ENCODE peak calls at places on chromosomes 5 and 9, in six cellular contexts. X, G, V, K, S and U are unnamed samples. For H3K4me1, the result is how much of the 10 kb centered on the place peaks cover.

GRCh38 chr5:14726066-14726838 is 61.7 kb downstream of the OTULIN start:
- DNase-seq in X (no peak), G (peak), V (no peak), K (no peak), S (no peak), U (no peak)

GRCh38 chr9:93003552-93004407 is 54.7 kb upstream of the SUSD3 start:
- DNase-seq in X (peak), G (peak), V (peak), K (peak), S (peak), U (peak)

GRCh38 chr5:26847041-26847736 is 191.2 kb downstream of the CDH9 start:
- DNase-seq in X (no peak), G (peak), V (no peak), K (no peak), S (no peak), U (no peak)

GRCh38 chr5:134275822-134276221 is 49.9 kb upstream of the PPP2CA start:
- DNase-seq in X (no peak), G (no peak), V (no peak), K (no peak), S (no peak), U (no peak)

GRCh38 chr5:114411380-114411931 is 49.6 kb downstream of the KCNN2 start:
- DNase-seq in X (no peak), G (no peak), V (no peak), K (no peak), S (no peak), U (peak)

GRCh38 chr9:136111190-136111589 is 7.5 kb downstream of the TMEM250 start:
- DNase-seq in X (no peak), G (no peak), V (no peak), K (no peak), S (no peak), U (no peak)

GRCh38 chr5:36733183-36733582 is 126.8 kb downstream of the SLC1A3 start:
- DNase-seq in X (no peak), G (no peak), V (no peak), K (no peak), S (no peak), U (no peak)

GRCh38 chr5:166509085-166509484 is 1782.4 kb upstream of the WWC1 start:
- DNase-seq in X (no peak), G (no peak), V (no peak), K (no peak), S (no peak), U (no peak)

GRCh38 chr5:170067152-170067551 is 38.5 kb upstream of the FOXI1 start:
- DNase-seq in X (no peak), G (no peak), V (peak), K (no peak), S (no peak), U (no peak)

GRCh38 chr5:128163991-128164390 is 80.4 kb downstream of the SLC12A2 start:
- DNase-seq in X (no peak), G (no peak), V (no peak), K (no peak), S (no peak), U (no peak)

GRCh38 chr9:106916491-106917235 is 53.7 kb downstream of the ZNF462 start:
- DNase-seq in X (no peak), G (peak), V (no peak), K (no peak), S (no peak), U (no peak)

GRCh38 chr5:17398439-17398838 is 99.6 kb upstream of the TAF11L2 start:
- DNase-seq in X (no peak), G (no peak), V (no peak), K (no peak), S (no peak), U (no peak)

GRCh38 chr5:118818604-118819003 is 169.7 kb downstream of the DTWD2 start:
- DNase-seq in X (no peak), G (no peak), V (no peak), K (no peak), S (no peak), U (no peak)

GRCh38 chr9:16012621-16013020 is 459.8 kb downstream of the CCDC171 start:
- DNase-seq in X (no peak), G (no peak), V (no peak), K (no peak), S (no peak), U (no peak)

GRCh38 chr5:78908173-78908901 is 76.8 kb downstream of the ARSB start:
- DNase-seq in X (peak), G (no peak), V (no peak), K (no peak), S (no peak), U (no peak)

GRCh38 chr5:173238312-173239232 is 3.6 kb upstream of the NKX2-5 start:
- DNase-seq in X (no peak), G (no peak), V (no peak), K (no peak), S (no peak), U (no peak)

GRCh38 chr5:135065306-135066265 is 31.6 kb upstream of the PITX1 start:
- DNase-seq in X (no peak), G (no peak), V (no peak), K (no peak), S (peak), U (peak)

GRCh38 chr5:36523931-36524330 is 82.5 kb upstream of the SLC1A3 start:
- DNase-seq in X (no peak), G (no peak), V (no peak), K (no peak), S (no peak), U (no peak)

GRCh38 chr5:136036991-136037705 is 8.4 kb downstream of the TGFBI start:
- DNase-seq in X (no peak), G (no peak), V (no peak), K (no peak), S (no peak), U (peak)

GRCh38 chr9:129520981-129521380 is 99.9 kb downstream of the C9orf50 start:
- DNase-seq in X (no peak), G (no peak), V (no peak), K (no peak), S (no peak), U (no peak)

GRCh38 chr5:107888541-107888940 is 217.8 kb upstream of the EFNA5 start:
- DNase-seq in X (no peak), G (no peak), V (no peak), K (no peak), S (no peak), U (no peak)

GRCh38 chr5:151724360-151724759 is 34.1 kb downstream of the ATOX1 start:
- DNase-seq in X (no peak), G (no peak), V (no peak), K (no peak), S (no peak), U (no peak)

GRCh38 chr9:134644715-134645606 is 3.4 kb downstream of the COL5A1 start:
- DNase-seq in X (no peak), G (peak), V (peak), K (peak), S (peak), U (peak)

GRCh38 chr5:160837749-160838593 is 14.0 kb downstream of the ATP10B start:
- DNase-seq in X (no peak), G (no peak), V (no peak), K (no peak), S (no peak), U (no peak)

GRCh38 chr5:10555134-10555733 is 8.6 kb upstream of the ANKRD33B start:
- DNase-seq in X (no peak), G (peak), V (no peak), K (no peak), S (no peak), U (no peak)

GRCh38 chr9:3508531-3509374 is 17.0 kb downstream of the RFX3 start:
- DNase-seq in X (no peak), G (no peak), V (peak), K (no peak), S (no peak), U (no peak)

GRCh38 chr5:58773744-58774441 is 191.0 kb downstream of the RAB3C start:
- DNase-seq in X (no peak), G (no peak), V (no peak), K (no peak), S (no peak), U (no peak)

GRCh38 chr5:179413711-179414458 is 68.6 kb upstream of the ADAMTS2 start:
- DNase-seq in X (no peak), G (no peak), V (no peak), K (no peak), S (no peak), U (no peak)

GRCh38 chr9:87876708-87877107 is 6.0 kb upstream of the SPATA31E1 start:
- DNase-seq in X (no peak), G (no peak), V (no peak), K (no peak), S (no peak), U (no peak)

GRCh38 chr5:1343931-1344901 is 683 bp downstream of the CLPTM1L start:
- DNase-seq in X (no peak), G (peak), V (no peak), K (no peak), S (peak), U (peak)

DNA sequence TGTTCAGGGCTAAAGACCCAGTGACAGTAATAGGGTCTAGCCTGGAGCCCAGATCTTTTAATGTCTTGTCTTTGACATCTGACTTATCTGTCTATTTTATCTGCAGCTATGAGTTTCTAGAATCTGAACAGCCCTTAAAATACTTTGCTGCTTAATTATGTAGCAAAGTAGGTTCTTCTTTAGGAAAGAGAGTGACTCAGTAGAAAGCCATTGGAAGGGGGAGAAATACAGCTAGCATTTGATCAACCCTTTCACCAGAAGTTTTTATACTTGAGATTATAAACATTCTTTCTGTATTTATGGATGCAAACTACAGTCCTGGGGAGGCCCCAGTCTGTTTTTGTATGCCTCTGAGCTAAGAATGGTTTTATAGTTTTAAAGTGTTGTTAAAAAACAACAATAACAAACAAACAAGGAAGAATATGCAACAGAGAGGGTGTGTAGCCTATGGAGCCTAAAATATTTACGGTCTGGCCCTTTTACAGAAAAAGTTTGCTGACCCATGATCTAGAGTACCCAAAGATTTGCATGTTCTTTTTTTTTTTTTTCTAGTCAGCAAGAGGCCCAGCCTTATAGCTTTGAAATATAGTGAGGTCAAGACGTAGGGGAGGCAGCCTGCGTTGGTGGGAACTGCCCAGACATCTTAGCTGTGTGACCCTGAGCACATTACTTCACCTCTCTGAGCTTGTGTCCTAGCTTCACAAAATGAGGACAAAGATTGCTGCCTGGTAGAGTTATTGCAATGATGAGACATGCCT is 9.7 kb downstream of the GSN start:
- DNase-seq in X (no peak), G (no peak), V (no peak), K (no peak), S (no peak), U (no peak)
- H3K4me1 ChIP-seq in X (half or more), G (half or more), V (under half), K (under half), S (under half), U (under half)

GRCh38 chr5:177228751-177229150 is 74.8 kb downstream of the RAB24 start:
- DNase-seq in X (no peak), G (no peak), V (no peak), K (no peak), S (no peak), U (no peak)

GRCh38 chr5:177230660-177231059 is 72.9 kb downstream of the RAB24 start:
- DNase-seq in X (no peak), G (no peak), V (no peak), K (no peak), S (no peak), U (no peak)

GRCh38 chr5:177226882-177227281 is 76.6 kb downstream of the RAB24 start:
- DNase-seq in X (no peak), G (no peak), V (no peak), K (no peak), S (no peak), U (no peak)

GRCh38 chr5:177220576-177220975 is 82.9 kb downstream of the RAB24 start:
- DNase-seq in X (no peak), G (no peak), V (no peak), K (no peak), S (no peak), U (no peak)

DNA sequence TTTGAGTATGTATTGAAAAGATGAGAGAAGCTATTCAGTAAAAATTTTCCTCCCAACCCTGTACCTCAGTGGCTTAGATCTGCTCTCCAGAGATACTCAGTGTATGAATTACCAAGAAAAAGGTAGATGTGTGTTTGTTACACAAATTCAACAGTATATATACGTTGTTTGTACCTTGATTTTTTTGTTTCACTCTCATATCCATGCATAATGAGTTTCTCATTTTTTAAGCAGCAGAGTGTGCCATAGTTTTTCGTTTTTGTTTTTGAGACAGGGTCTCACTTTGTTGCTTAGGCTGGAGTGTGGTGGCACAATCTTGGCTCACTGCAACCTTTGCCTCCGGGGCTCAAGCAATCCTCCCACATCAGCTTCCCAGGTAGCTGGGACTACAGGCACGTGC is 77.7 kb downstream of the RAB24 start:
- DNase-seq in X (no peak), G (no peak), V (no peak), K (no peak), S (no peak), U (no peak)
- H3K27ac ChIP-seq in X (no peak), G (no peak), V (no peak), K (no peak), S (no peak), U (no peak)

GRCh38 chr5:124654418-124654817 is 92.0 kb downstream of the ZNF608 start:
- DNase-seq in X (no peak), G (no peak), V (peak), K (no peak), S (no peak), U (no peak)
- H3K4me1 ChIP-seq in X (half or more), G (half or more), V (half or more), K (under half), S (half or more), U (under half)

GRCh38 chr9:13900449-13900848 is 413.5 kb downstream of the NFIB start:
- DNase-seq in X (no peak), G (no peak), V (no peak), K (no peak), S (no peak), U (no peak)

GRCh38 chr9:13896922-13897835 is 416.8 kb downstream of the NFIB start:
- DNase-seq in X (no peak), G (no peak), V (peak), K (no peak), S (no peak), U (no peak)

GRCh38 chr9:13898957-13899356 is 415.0 kb downstream of the NFIB start:
- DNase-seq in X (no peak), G (no peak), V (no peak), K (no peak), S (no peak), U (no peak)

GRCh38 chr9:13899924-13900323 is 414.0 kb downstream of the NFIB start:
- DNase-seq in X (no peak), G (no peak), V (no peak), K (no peak), S (no peak), U (no peak)

DNA sequence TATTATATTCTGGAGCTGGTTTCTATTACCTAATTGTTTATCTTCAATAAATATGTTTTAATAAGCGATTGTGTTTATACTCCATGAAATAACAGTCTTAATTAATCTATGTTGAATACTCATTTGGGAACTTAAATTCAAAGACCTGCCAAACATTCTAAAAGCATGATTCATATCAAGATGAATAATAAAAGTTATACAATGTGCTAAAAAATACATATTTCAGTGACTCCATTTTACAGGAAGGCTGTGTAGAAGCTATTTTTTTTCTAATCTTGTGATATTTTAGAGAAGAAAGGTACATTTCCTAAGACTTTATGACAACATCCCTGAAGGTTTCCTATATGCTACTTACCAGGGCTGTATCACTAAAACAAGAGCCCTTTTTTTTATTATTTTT is 417.9 kb downstream of the NFIB start:
- DNase-seq in X (no peak), G (no peak), V (no peak), K (no peak), S (no peak), U (no peak)
- H3K27ac ChIP-seq in X (no peak), G (no peak), V (no peak), K (no peak), S (no peak), U (no peak)

DNA sequence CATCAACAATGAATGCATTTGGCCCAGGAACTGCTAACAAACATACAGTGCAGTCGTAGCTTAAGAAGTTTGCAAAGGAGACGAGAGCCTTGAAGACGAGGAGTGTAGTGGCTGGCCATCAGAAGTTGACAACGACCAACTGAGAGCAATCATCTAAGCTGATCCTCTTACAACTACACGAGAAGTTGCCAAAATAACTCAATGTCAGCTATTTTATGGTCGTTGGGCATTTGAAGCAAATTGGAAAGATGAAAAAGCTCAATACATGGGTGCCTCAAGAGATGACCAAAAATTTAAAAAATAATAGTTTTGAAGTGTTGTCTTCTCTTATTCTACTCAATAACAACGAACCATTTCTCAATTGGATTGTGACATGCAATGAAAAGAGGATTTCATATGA is 757.7 kb upstream of the CHD1 start:
- DNase-seq in X (no peak), G (no peak), V (no peak), K (no peak), S (no peak), U (no peak)
- H3K4me1 ChIP-seq in X (under half), G (under half), V (under half), K (under half), S (under half), U (under half)

DNA sequence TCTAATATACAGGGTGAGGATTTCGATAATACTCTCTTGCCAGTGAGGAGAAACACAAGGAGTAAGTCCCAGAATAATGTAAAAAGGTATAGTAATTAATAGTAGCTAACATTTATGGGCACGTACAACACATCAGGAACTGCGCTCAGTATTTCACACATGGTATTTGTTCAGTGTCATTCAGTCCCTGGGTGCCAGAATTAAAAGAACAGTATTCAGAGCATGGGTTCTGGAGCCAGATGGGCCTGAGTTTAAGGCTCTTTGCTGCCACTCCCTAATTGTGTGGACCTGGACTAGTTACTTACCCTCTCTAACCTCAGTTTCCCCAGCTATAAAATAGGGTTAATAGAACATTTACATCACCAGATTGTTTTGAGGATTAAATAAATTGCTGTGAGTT is 16.3 kb downstream of the OSTF1 start:
- DNase-seq in X (no peak), G (no peak), V (no peak), K (no peak), S (no peak), U (no peak)
- H3K27ac ChIP-seq in X (no peak), G (no peak), V (no peak), K (no peak), S (no peak), U (no peak)

DNA sequence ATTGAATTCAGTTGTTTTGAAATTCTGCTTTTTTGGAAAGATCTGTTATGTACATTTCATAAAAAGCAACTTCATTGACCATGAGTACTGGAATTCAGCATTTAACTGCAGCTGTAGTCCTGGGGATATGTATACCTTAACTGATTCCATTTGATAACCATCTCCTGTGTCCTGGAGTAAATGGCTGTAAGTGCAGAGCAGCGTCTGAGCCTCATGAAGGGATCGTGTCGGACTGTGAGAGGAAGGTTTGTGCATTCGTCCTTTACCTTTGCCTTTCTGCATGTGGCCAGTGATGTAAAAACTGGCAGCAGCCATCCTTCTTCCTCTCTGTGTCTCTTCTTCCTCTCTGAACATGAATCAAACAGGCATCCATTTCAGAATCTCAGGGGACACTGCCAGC is 287.2 kb downstream of the FANCC start:
- DNase-seq in X (no peak), G (no peak), V (peak), K (no peak), S (no peak), U (no peak)
- H3K4me1 ChIP-seq in X (half or more), G (under half), V (under half), K (under half), S (half or more), U (under half)

GRCh38 chr5:51832934-51833470 is 449.8 kb downstream of the ISL1 start:
- DNase-seq in X (no peak), G (no peak), V (no peak), K (no peak), S (no peak), U (no peak)

GRCh38 chr5:51829691-51830090 is 446.4 kb downstream of the ISL1 start:
- DNase-seq in X (no peak), G (no peak), V (no peak), K (no peak), S (no peak), U (no peak)

DNA sequence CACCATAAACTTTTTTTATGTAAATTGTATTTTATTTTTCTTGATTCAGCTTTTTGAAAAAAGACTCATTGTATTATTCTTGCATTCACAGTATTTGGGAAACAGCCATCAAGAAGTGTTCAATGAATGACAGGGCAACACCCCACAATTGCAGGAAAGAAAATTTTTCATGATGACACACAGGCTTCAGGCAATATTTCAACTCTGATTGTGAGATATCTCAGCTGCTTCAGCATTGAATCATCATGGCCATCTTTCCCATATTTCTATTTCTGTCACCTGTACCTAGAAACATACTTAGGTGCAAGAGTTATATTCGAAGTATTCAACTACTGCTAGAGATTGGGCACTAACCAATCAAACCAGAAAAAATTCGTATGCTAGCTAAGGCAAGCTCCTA is 446.0 kb downstream of the ISL1 start:
- DNase-seq in X (no peak), G (peak), V (no peak), K (no peak), S (no peak), U (no peak)
- H3K27ac ChIP-seq in X (no peak), G (peak), V (no peak), K (no peak), S (no peak), U (no peak)